ENCODE peak calls at places on chromosomes 12 and 14, in seven cellular contexts. One of them, this sample, is unnamed.

GRCh38 chr12:69044887-69045286 is 111.9 kb upstream of the CPM start:
- DNase-seq in astrocyte of the cerebellum: no peak
- DNase-seq in coronary artery: no peak
- DNase-seq in lower lobe of right lung: no peak
- DNase-seq in Caco-2: no peak
- DNase-seq in fibroblast of the aortic adventitia: no peak
- DNase-seq in mesothelial cell of epicardium: no peak
- DNase-seq in this sample: no peak

GRCh38 chr12:57086951-57087688 is 1.8 kb upstream of the NAB2 start:
- DNase-seq in astrocyte of the cerebellum: no peak
- DNase-seq in coronary artery: peak; percentile 97
- DNase-seq in lower lobe of right lung: peak; percentile 94
- DNase-seq in Caco-2: peak; percentile 83
- DNase-seq in fibroblast of the aortic adventitia: peak; percentile 92
- DNase-seq in mesothelial cell of epicardium: peak; percentile 77
- DNase-seq in this sample: no peak

GRCh38 chr14:89516173-89516572 is 99.1 kb upstream of the FOXN3 start:
- DNase-seq in astrocyte of the cerebellum: no peak
- DNase-seq in coronary artery: no peak
- DNase-seq in lower lobe of right lung: no peak
- DNase-seq in Caco-2: no peak
- DNase-seq in fibroblast of the aortic adventitia: no peak
- DNase-seq in mesothelial cell of epicardium: no peak
- DNase-seq in this sample: no peak

GRCh38 chr12:65867428-65867827 is 43.1 kb downstream of the HMGA2 start:
- DNase-seq in astrocyte of the cerebellum: peak; percentile 74
- DNase-seq in coronary artery: no peak
- DNase-seq in lower lobe of right lung: no peak
- DNase-seq in Caco-2: no peak
- DNase-seq in fibroblast of the aortic adventitia: peak; percentile 93
- DNase-seq in mesothelial cell of epicardium: no peak
- DNase-seq in this sample: no peak

GRCh38 chr14:68775614-68776126 is 17.2 kb downstream of the ZFP36L1 start:
- DNase-seq in astrocyte of the cerebellum: no peak
- DNase-seq in coronary artery: peak; percentile 56
- DNase-seq in lower lobe of right lung: no peak
- DNase-seq in Caco-2: peak; percentile 19
- DNase-seq in fibroblast of the aortic adventitia: no peak
- DNase-seq in mesothelial cell of epicardium: no peak
- DNase-seq in this sample: no peak

GRCh38 chr14:99259327-99259726 is 12.7 kb downstream of the BCL11B start:
- DNase-seq in astrocyte of the cerebellum: no peak
- DNase-seq in coronary artery: no peak
- DNase-seq in lower lobe of right lung: no peak
- DNase-seq in Caco-2: no peak
- DNase-seq in fibroblast of the aortic adventitia: no peak
- DNase-seq in mesothelial cell of epicardium: no peak
- DNase-seq in this sample: no peak

GRCh38 chr12:80472241-80472640 is 28.2 kb downstream of the PTPRQ start:
- DNase-seq in astrocyte of the cerebellum: no peak
- DNase-seq in coronary artery: no peak
- DNase-seq in lower lobe of right lung: no peak
- DNase-seq in Caco-2: no peak
- DNase-seq in fibroblast of the aortic adventitia: no peak
- DNase-seq in mesothelial cell of epicardium: no peak
- DNase-seq in this sample: no peak

GRCh38 chr12:95218852-95219171 is 1.2 kb downstream of the VEZT start:
- DNase-seq in astrocyte of the cerebellum: no peak
- DNase-seq in coronary artery: no peak
- DNase-seq in lower lobe of right lung: no peak
- DNase-seq in Caco-2: no peak
- DNase-seq in fibroblast of the aortic adventitia: no peak
- DNase-seq in mesothelial cell of epicardium: no peak
- DNase-seq in this sample: peak; percentile 2

GRCh38 chr14:101972126-101972785 is 7.9 kb downstream of the DYNC1H1 start:
- DNase-seq in astrocyte of the cerebellum: peak; percentile 99
- DNase-seq in coronary artery: peak; percentile 90
- DNase-seq in lower lobe of right lung: peak; percentile 79
- DNase-seq in Caco-2: peak; percentile 82
- DNase-seq in fibroblast of the aortic adventitia: peak; percentile 100
- DNase-seq in mesothelial cell of epicardium: no peak
- DNase-seq in this sample: no peak

GRCh38 chr12:126797525-126797924 is 1469.4 kb upstream of the TMEM132C start:
- DNase-seq in astrocyte of the cerebellum: no peak
- DNase-seq in coronary artery: no peak
- DNase-seq in lower lobe of right lung: no peak
- DNase-seq in Caco-2: no peak
- DNase-seq in fibroblast of the aortic adventitia: no peak
- DNase-seq in mesothelial cell of epicardium: no peak
- DNase-seq in this sample: no peak

GRCh38 chr12:41509655-41510054 is 321.5 kb downstream of the PDZRN4 start:
- DNase-seq in astrocyte of the cerebellum: no peak
- DNase-seq in coronary artery: no peak
- DNase-seq in lower lobe of right lung: no peak
- DNase-seq in Caco-2: no peak
- DNase-seq in fibroblast of the aortic adventitia: no peak
- DNase-seq in mesothelial cell of epicardium: no peak
- DNase-seq in this sample: no peak

GRCh38 chr12:95259368-95259767 is 41.8 kb downstream of the VEZT start:
- DNase-seq in astrocyte of the cerebellum: no peak
- DNase-seq in coronary artery: no peak
- DNase-seq in lower lobe of right lung: no peak
- DNase-seq in Caco-2: no peak
- DNase-seq in fibroblast of the aortic adventitia: no peak
- DNase-seq in mesothelial cell of epicardium: no peak
- DNase-seq in this sample: no peak

GRCh38 chr14:94373708-94374107 is 14.7 kb downstream of the SERPINA1 start:
- DNase-seq in astrocyte of the cerebellum: peak; percentile 94
- DNase-seq in coronary artery: peak; percentile 73
- DNase-seq in lower lobe of right lung: no peak
- DNase-seq in Caco-2: no peak
- DNase-seq in fibroblast of the aortic adventitia: peak; percentile 98
- DNase-seq in mesothelial cell of epicardium: no peak
- DNase-seq in this sample: no peak

GRCh38 chr12:108850854-108851573 is 6.4 kb downstream of the SSH1 start:
- DNase-seq in astrocyte of the cerebellum: no peak
- DNase-seq in coronary artery: no peak
- DNase-seq in lower lobe of right lung: peak; percentile 68
- DNase-seq in Caco-2: no peak
- DNase-seq in fibroblast of the aortic adventitia: peak; percentile 88
- DNase-seq in mesothelial cell of epicardium: no peak
- DNase-seq in this sample: no peak

GRCh38 chr14:66085224-66085623 is 400.9 kb upstream of the CCDC196 start:
- DNase-seq in astrocyte of the cerebellum: no peak
- DNase-seq in coronary artery: no peak
- DNase-seq in lower lobe of right lung: no peak
- DNase-seq in Caco-2: no peak
- DNase-seq in fibroblast of the aortic adventitia: no peak
- DNase-seq in mesothelial cell of epicardium: no peak
- DNase-seq in this sample: no peak

GRCh38 chr12:54037360-54038259 is 4.8 kb downstream of the HOXC5 start:
- DNase-seq in astrocyte of the cerebellum: no peak
- DNase-seq in coronary artery: no peak
- DNase-seq in lower lobe of right lung: no peak
- DNase-seq in Caco-2: no peak
- DNase-seq in fibroblast of the aortic adventitia: no peak
- DNase-seq in mesothelial cell of epicardium: peak; percentile 51
- DNase-seq in this sample: no peak

GRCh38 chr14:22836301-22837058 is at the start of gene MMP14:
- DNase-seq in astrocyte of the cerebellum: peak; percentile 77
- DNase-seq in coronary artery: peak; percentile 93
- DNase-seq in lower lobe of right lung: peak; percentile 59
- DNase-seq in Caco-2: peak; percentile 77
- DNase-seq in fibroblast of the aortic adventitia: peak; percentile 91
- DNase-seq in mesothelial cell of epicardium: peak; percentile 66
- DNase-seq in this sample: peak; percentile 28

GRCh38 chr12:69252033-69252432 is 12.7 kb downstream of the CPSF6 start:
- DNase-seq in astrocyte of the cerebellum: no peak
- DNase-seq in coronary artery: no peak
- DNase-seq in lower lobe of right lung: no peak
- DNase-seq in Caco-2: no peak
- DNase-seq in fibroblast of the aortic adventitia: no peak
- DNase-seq in mesothelial cell of epicardium: no peak
- DNase-seq in this sample: no peak

GRCh38 chr14:23877538-23878180 is 75.9 kb upstream of the DHRS4 start:
- DNase-seq in astrocyte of the cerebellum: no peak
- DNase-seq in coronary artery: no peak
- DNase-seq in lower lobe of right lung: no peak
- DNase-seq in Caco-2: no peak
- DNase-seq in fibroblast of the aortic adventitia: no peak
- DNase-seq in mesothelial cell of epicardium: no peak
- DNase-seq in this sample: no peak

DNA sequence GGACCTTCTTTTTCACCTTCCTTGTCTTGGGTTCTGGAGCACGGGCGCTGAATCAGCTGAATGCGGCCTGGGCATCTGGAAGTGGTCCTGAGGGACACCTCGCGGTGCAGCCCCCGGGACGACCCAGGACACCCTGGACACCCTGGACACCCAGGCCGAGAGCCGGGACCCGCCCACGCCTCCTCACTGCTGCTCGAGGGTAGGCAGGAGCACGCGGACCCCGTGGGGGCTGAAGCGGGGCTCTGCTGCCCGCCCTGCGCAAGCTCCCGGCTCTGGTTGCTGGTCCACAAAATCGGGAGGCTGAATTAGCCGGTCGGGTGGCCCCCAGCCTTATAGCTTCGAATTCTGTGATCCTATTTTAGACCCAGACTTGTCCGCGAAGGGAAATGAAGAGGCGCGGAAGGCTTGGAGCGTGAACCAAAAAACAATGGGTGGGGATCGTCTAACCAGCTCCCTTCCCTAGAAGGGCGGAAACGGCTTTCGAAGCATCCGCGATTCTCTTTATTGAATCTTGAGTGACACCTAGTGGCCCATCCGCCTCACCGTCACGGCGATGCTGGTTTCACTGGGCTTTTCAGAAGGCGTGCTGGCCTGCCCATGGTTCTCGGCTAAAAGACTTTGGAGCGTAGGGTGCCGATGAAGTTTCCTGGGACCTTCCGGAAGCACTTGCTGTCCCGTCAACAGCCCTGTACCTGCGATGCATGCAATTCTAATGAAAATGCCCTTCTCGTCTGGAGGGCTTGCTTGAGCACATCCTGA is 46.3 kb upstream of the PLXNC1 start:
- DNase-seq in astrocyte of the cerebellum: peak; percentile 68
- DNase-seq in coronary artery: peak; percentile 90
- DNase-seq in lower lobe of right lung: peak; percentile 89
- DNase-seq in Caco-2: peak; percentile 82
- DNase-seq in fibroblast of the aortic adventitia: peak; percentile 90
- DNase-seq in mesothelial cell of epicardium: peak; percentile 82
- DNase-seq in this sample: peak; percentile 83
- TF ChIP-seq CTCF in astrocyte of the cerebellum: peak; percentile 77
- TF ChIP-seq CTCF in coronary artery: peak; percentile 71
- TF ChIP-seq CTCF in lower lobe of right lung: peak; percentile 88
- TF ChIP-seq CTCF in Caco-2: peak; percentile 81
- TF ChIP-seq CTCF in fibroblast of the aortic adventitia: peak; percentile 78
- TF ChIP-seq CTCF in mesothelial cell of epicardium: peak; percentile 77
- TF ChIP-seq CTCF in this sample: peak; percentile 92

GRCh38 chr12:112170971-112171596 is 45.7 kb downstream of the TRAFD1 start:
- DNase-seq in astrocyte of the cerebellum: no peak
- DNase-seq in coronary artery: no peak
- DNase-seq in lower lobe of right lung: no peak
- DNase-seq in Caco-2: peak; percentile 26
- DNase-seq in fibroblast of the aortic adventitia: no peak
- DNase-seq in mesothelial cell of epicardium: no peak
- DNase-seq in this sample: no peak
- TF ChIP-seq CTCF in astrocyte of the cerebellum: no peak
- TF ChIP-seq CTCF in coronary artery: no peak
- TF ChIP-seq CTCF in lower lobe of right lung: no peak
- TF ChIP-seq CTCF in Caco-2: no peak
- TF ChIP-seq CTCF in fibroblast of the aortic adventitia: no peak
- TF ChIP-seq CTCF in mesothelial cell of epicardium: no peak
- TF ChIP-seq CTCF in this sample: no peak

DNA sequence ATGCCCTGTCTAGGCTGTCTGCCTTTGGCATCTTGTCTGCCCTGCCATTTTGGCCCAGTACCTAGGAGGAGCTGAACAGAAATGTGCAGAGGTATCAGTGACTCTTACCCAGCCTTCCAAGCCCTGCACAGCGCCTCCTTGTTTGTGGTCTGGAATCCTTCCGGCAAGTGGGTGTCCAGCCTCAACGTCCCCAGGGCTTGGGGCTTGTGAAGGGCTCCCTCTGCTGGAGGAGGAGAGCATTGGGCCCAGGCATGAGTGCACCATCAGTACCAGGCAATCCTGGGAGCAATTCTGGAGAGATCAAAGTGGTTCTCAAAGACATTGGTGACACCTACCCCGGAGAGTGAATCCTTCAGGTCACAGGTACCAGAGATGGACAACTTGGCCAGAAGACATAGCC is 2.4 kb upstream of the TCL1B start:
- DNase-seq in astrocyte of the cerebellum: no peak
- DNase-seq in coronary artery: no peak
- DNase-seq in lower lobe of right lung: no peak
- DNase-seq in Caco-2: no peak
- DNase-seq in fibroblast of the aortic adventitia: no peak
- DNase-seq in mesothelial cell of epicardium: no peak
- DNase-seq in this sample: no peak
- TF ChIP-seq CTCF in astrocyte of the cerebellum: peak; percentile 23
- TF ChIP-seq CTCF in coronary artery: no peak
- TF ChIP-seq CTCF in lower lobe of right lung: peak; percentile 68
- TF ChIP-seq CTCF in Caco-2: peak; percentile 62
- TF ChIP-seq CTCF in fibroblast of the aortic adventitia: peak; percentile 20
- TF ChIP-seq CTCF in mesothelial cell of epicardium: no peak
- TF ChIP-seq CTCF in this sample: peak; percentile 52

GRCh38 chr14:58787601-58788000 is 149.8 kb downstream of the DACT1 start:
- DNase-seq in astrocyte of the cerebellum: no peak
- DNase-seq in coronary artery: no peak
- DNase-seq in lower lobe of right lung: no peak
- DNase-seq in Caco-2: no peak
- DNase-seq in fibroblast of the aortic adventitia: peak; percentile 28
- DNase-seq in mesothelial cell of epicardium: no peak
- DNase-seq in this sample: no peak

GRCh38 chr14:58789756-58790155 is 152.0 kb downstream of the DACT1 start:
- DNase-seq in astrocyte of the cerebellum: no peak
- DNase-seq in coronary artery: no peak
- DNase-seq in lower lobe of right lung: no peak
- DNase-seq in Caco-2: no peak
- DNase-seq in fibroblast of the aortic adventitia: no peak
- DNase-seq in mesothelial cell of epicardium: no peak
- DNase-seq in this sample: no peak

GRCh38 chr14:58788655-58789054 is 150.9 kb downstream of the DACT1 start:
- DNase-seq in astrocyte of the cerebellum: no peak
- DNase-seq in coronary artery: no peak
- DNase-seq in lower lobe of right lung: no peak
- DNase-seq in Caco-2: no peak
- DNase-seq in fibroblast of the aortic adventitia: no peak
- DNase-seq in mesothelial cell of epicardium: no peak
- DNase-seq in this sample: no peak

GRCh38 chr14:58792421-58792820 is 154.7 kb downstream of the DACT1 start:
- DNase-seq in astrocyte of the cerebellum: no peak
- DNase-seq in coronary artery: no peak
- DNase-seq in lower lobe of right lung: no peak
- DNase-seq in Caco-2: no peak
- DNase-seq in fibroblast of the aortic adventitia: peak; percentile 47
- DNase-seq in mesothelial cell of epicardium: no peak
- DNase-seq in this sample: no peak

DNA sequence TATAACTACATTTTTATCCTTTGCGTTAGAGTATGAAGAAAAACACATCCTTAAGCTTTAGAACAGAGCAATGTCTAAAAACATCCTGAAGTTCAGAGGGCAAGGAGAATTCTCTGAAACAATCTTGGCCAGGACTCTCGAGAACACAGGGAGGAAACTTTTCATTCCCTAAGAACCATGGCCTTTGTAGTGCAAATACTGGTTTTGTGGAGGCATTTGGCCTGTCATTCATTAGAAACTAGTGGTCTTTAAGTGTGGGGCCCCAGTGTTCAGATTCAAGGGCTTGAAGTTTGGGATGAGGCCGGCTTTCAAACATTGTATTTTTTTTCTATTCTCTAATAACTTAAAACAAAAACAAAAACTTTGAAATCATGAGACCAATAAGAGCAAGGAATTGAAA is 151.3 kb downstream of the DACT1 start:
- DNase-seq in astrocyte of the cerebellum: no peak
- DNase-seq in coronary artery: no peak
- DNase-seq in lower lobe of right lung: no peak
- DNase-seq in Caco-2: no peak
- DNase-seq in fibroblast of the aortic adventitia: no peak
- DNase-seq in mesothelial cell of epicardium: no peak
- DNase-seq in this sample: no peak
- TF ChIP-seq CTCF in astrocyte of the cerebellum: no peak
- TF ChIP-seq CTCF in coronary artery: no peak
- TF ChIP-seq CTCF in lower lobe of right lung: no peak
- TF ChIP-seq CTCF in Caco-2: no peak
- TF ChIP-seq CTCF in fibroblast of the aortic adventitia: no peak
- TF ChIP-seq CTCF in mesothelial cell of epicardium: no peak
- TF ChIP-seq CTCF in this sample: no peak

This sample was measured in neural crest cell.